ENCODE peak calls at places on chromosomes 2 and 18, in four cellular contexts. S is endothelial cell of umbilical vein, V is K562, B is A549. I is an unnamed sample.

GRCh38 chr2:212958757-212959295 is 192.6 kb downstream of the IKZF2 start:
- DNase-seq in S (no peak), V (no peak), B (no peak), I (peak)

GRCh38 chr18:924987-925386 is 20.3 kb downstream of the ADCYAP1 start:
- DNase-seq in S (no peak), V (no peak), B (no peak), I (no peak)

GRCh38 chr2:235217814-235218213 is 266.0 kb downstream of the SH3BP4 start:
- DNase-seq in S (no peak), V (no peak), B (no peak), I (no peak)

GRCh38 chr2:104431701-104432121 is 422.2 kb upstream of the POU3F3 start:
- DNase-seq in S (no peak), V (no peak), B (no peak), I (no peak)

GRCh38 chr2:137886432-137886831 is 77.8 kb upstream of the HNMT start:
- DNase-seq in S (no peak), V (no peak), B (no peak), I (peak)

GRCh38 chr18:54964741-54965140 is 5.5 kb upstream of the CCDC68 start:
- DNase-seq in S (no peak), V (no peak), B (no peak), I (no peak)

GRCh38 chr2:20576598-20577115 is 74.2 kb downstream of the HS1BP3 start:
- DNase-seq in S (peak), V (no peak), B (no peak), I (no peak)

GRCh38 chr2:42327125-42327524 is 33.9 kb downstream of the COX7A2L start:
- DNase-seq in S (no peak), V (no peak), B (no peak), I (no peak)

GRCh38 chr2:189369566-189369965 is 71.7 kb upstream of the WDR75 start:
- DNase-seq in S (peak), V (no peak), B (peak), I (no peak)

GRCh38 chr2:24313744-24314632 is 46.3 kb downstream of the ITSN2 start:
- DNase-seq in S (no peak), V (no peak), B (no peak), I (no peak)

GRCh38 chr2:53104263-53104662 is 663.3 kb upstream of the CHAC2 start:
- DNase-seq in S (peak), V (no peak), B (no peak), I (no peak)

GRCh38 chr2:233360771-233361176 is 6.5 kb downstream of the DGKD start:
- DNase-seq in S (peak), V (peak), B (no peak), I (no peak)

GRCh38 chr2:237207641-237208040 is 122.0 kb downstream of the COPS8 start:
- DNase-seq in S (no peak), V (no peak), B (no peak), I (no peak)

GRCh38 chr2:215870986-215871385 is 142.4 kb downstream of the MREG start:
- DNase-seq in S (no peak), V (peak), B (peak), I (peak)

GRCh38 chr18:22066083-22066485 is 103.3 kb upstream of the GATA6 start:
- DNase-seq in S (no peak), V (peak), B (no peak), I (no peak)

GRCh38 chr2:24579053-24579803 is 88.2 kb downstream of the NCOA1 start:
- DNase-seq in S (no peak), V (no peak), B (no peak), I (no peak)

GRCh38 chr18:32167980-32168379 is 21.9 kb upstream of the MEP1B start:
- DNase-seq in S (no peak), V (no peak), B (no peak), I (no peak)
- TF ChIP-seq MYC in S (no peak), V (no peak), B (no peak), I (no peak)

GRCh38 chr2:13542642-13543041 is 825.9 kb downstream of the TRIB2 start:
- DNase-seq in S (no peak), V (no peak), B (no peak), I (peak)
- TF ChIP-seq MAX in S (no peak), V (no peak), B (no peak), I (no peak)

GRCh38 chr2:177231270-177231669 is 18.7 kb downstream of the HNRNPA3 start:
- DNase-seq in S (no peak), V (no peak), B (no peak), I (no peak)
- TF ChIP-seq POLR2A in S (no peak), V (peak), B (no peak), I (no peak)

DNA sequence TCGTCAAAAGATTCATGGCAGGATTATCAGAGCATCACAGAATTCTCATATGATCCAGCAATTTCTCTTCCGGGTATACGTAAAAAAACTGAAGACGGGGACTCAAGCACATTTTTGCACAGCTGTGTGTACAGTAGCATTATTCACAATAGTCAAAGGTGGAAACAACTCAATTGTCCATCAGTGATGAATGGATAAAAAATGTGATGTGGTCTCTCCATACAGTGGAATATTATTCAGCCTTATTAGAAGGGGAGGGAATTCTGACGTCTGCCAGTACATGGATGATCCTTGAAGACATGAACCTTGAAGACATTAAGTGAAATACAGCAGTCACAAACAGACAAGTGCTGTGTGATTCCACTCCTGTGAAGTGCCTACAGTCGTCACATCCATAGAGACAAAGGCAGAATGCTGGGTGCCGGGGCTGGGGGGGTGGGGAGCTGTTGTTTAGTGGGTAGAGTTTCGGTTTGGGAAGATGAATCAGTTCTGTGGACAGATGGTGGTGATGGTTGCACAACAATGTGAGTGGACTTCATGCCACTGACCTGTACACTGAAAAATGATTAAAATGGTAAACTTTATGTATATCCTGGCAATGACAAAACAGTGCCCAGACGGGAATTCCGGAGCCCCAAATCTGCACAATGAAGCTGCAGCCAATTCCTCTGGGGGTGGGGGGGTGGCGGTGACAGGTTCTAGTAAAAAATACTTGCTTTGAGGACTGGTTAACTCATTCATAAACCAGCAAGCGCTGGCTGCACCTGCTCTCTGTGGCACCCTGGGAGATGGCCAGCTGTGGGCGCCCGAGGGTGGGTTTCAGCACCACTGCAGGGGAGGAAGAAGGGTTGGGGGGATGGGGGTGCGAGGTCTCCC is 82.0 kb upstream of the HPCAL1 start:
- DNase-seq in S (no peak), V (no peak), B (no peak), I (peak)
- TF ChIP-seq MYC in S (no peak), V (no peak), B (no peak), I (no peak)

GRCh38 chr2:61660511-61661388 is 122.6 kb upstream of the XPO1 start:
- DNase-seq in S (no peak), V (no peak), B (no peak), I (no peak)
- TF ChIP-seq MAX in S (no peak), V (no peak), B (no peak), I (no peak)

GRCh38 chr2:227164745-227165350 is 424 bp downstream of the COL4A3 start:
- DNase-seq in S (no peak), V (no peak), B (peak), I (no peak)

GRCh38 chr2:227160164-227160563 is 3.8 kb downstream of the COL4A4 start:
- DNase-seq in S (no peak), V (no peak), B (no peak), I (no peak)

GRCh38 chr2:227163445-227163997 is 484 bp downstream of the COL4A4 start:
- DNase-seq in S (no peak), V (no peak), B (peak), I (no peak)

GRCh38 chr2:227161947-227162346 is 2.1 kb downstream of the COL4A4 start:
- DNase-seq in S (no peak), V (no peak), B (no peak), I (no peak)

DNA sequence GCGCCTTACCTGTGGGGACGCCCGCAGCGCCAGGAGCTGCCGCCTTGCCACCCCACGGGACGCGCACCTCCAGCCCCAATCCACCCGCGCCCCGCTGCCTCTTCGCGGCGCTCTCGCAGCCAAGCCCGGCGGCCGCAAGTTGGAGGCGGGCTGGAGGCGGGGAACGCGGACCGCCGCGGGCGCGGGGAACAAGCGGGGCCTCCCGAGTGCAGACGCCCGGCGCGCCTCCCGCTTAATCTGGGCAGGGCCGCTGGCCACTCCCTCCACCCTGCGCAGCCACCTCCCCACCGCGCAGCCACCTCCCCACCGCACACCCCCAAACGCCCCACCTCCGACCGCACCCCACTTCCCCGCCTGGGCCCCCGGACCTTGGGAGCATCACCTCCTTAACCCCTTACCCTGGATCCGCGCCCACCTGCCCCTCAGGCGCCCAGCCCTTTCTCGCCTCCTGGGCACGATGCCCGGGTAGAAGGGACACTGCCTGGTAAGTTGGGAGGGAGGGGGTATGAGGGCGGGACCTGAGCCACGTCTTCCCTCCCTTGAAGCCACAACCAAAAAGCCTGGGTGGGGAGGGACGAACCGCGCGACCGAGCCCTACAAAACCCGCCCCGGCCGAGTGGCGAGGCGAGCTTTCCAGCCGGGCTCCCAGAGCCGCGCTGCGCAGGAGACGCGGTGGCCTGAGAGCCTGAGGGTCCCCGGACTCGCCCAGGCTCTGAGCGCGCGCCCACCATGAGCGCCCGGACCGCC is at the start of the genes COL4A3 and COL4A4:
- DNase-seq in S (no peak), V (no peak), B (peak), I (no peak)
- TF ChIP-seq POLR2A in S (no peak), V (no peak), B (peak), I (no peak)

GRCh38 chr18:65988972-65989371 is 238.2 kb downstream of the CDH7 start:
- DNase-seq in S (no peak), V (no peak), B (no peak), I (no peak)

GRCh38 chr18:65988371-65988770 is 237.6 kb downstream of the CDH7 start:
- DNase-seq in S (no peak), V (no peak), B (no peak), I (no peak)

DNA sequence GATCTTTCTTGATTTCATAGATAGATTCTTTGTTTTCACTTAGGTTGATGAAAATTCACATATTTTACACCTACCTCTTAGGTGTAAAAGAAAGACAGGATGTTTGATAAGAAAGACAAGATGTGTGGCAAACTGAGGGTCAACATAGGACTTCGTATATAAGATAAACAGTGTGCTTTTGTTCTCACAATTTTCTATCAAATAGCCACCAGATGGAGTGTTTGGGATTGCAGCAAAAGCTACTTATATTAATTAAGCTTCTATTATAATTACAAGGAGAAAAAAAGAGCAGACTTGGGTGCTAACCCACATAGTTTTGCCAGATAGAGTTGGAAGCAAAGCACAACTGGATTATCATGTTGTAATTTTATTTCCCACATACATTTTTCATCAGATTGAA is 232.9 kb downstream of the CDH7 start:
- DNase-seq in S (peak), V (no peak), B (no peak), I (peak)
- TF ChIP-seq MYC in S (no peak), V (no peak), B (no peak), I (no peak)

GRCh38 chr2:127516031-127516430 is 10.3 kb downstream of the IWS1 start:
- DNase-seq in S (no peak), V (no peak), B (no peak), I (no peak)
- TF ChIP-seq MAX in S (no peak), V (no peak), B (no peak), I (no peak)

DNA sequence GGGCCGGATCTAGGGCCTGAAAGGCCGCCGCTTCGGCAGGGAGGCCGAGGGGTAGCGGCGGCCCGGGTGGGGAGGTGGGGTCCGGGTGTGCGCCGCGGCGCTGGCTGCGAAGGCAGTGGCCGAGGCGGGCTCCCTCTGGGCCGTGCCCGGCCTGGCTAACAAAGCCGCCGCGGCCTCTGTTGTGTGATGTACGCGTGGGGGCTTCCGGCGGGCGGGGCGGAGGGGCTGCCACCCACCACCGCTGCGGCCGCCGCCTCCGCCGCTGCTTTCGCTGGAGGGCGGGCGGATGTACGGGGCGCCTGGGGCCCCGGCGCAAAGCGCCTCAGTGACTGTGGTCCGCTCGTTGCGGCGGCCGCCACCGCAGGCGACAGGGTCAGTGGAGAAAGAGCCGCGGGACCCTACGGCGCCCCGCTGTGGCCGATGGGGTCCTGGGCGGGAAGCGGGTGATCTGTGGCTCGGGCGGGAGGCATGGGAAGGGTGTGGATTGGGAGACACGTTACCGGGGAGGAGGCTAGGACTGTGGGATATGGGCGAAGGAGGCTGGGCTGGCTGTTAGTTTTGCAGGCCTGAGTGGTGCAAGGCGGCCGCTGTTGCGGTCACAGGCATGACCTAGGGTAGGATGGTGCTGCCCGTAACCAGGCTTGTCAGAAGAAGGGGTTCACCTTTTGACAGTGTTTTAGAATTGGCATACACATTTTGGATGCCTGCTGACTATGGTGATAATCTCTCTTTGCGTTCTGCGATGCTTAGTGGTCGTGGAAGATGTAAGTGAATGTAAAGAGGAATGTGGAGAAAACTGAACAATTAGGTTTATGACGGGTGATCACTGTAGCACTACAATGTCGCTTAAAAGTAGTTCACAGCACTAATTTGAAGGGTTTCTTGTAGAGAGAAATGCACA is 662 bp downstream of the BZW1 start:
- DNase-seq in S (peak), V (peak), B (peak), I (peak)
- TF ChIP-seq POLR2A in S (peak), V (no peak), B (no peak), I (no peak)

I was measured in NB4.